ENCODE peak calls at places on chromosomes 3 and 15, in seven cellular contexts. K, I, M, F, A, N and G are unnamed samples.

GRCh38 chr3:140093742-140094141 is 158.8 kb downstream of the CLSTN2 start:
- DNase-seq in K (peak; percentile 70), I (no peak), M (no peak), F (no peak), A (peak; percentile 88), N (peak; percentile 68), G (peak; percentile 43)

GRCh38 chr15:91965501-91966180 is 112.1 kb downstream of the SLCO3A1 start:
- DNase-seq in K (no peak), I (no peak), M (no peak), F (no peak), A (peak; percentile 90), N (peak; percentile 76), G (peak; percentile 58)

GRCh38 chr3:132641837-132642538 is 17.6 kb downstream of the ACAD11 start:
- DNase-seq in K (no peak), I (no peak), M (peak; percentile 4), F (no peak), A (peak; percentile 67), N (peak; percentile 86), G (peak; percentile 81)

GRCh38 chr15:98958918-98959639 is 48.5 kb downstream of the PGPEP1L start:
- DNase-seq in K (no peak), I (no peak), M (no peak), F (no peak), A (no peak), N (no peak), G (no peak)

GRCh38 chr15:40367038-40367672 is 9.1 kb downstream of the DISP2 start:
- DNase-seq in K (no peak), I (no peak), M (peak; percentile 47), F (no peak), A (no peak), N (no peak), G (no peak)

GRCh38 chr3:130934442-130935089 is 40.7 kb downstream of the ATP2C1 start:
- DNase-seq in K (no peak), I (no peak), M (no peak), F (no peak), A (no peak), N (peak; percentile 39), G (peak; percentile 32)

GRCh38 chr3:183369117-183369516 is 59.3 kb downstream of the MCF2L2 start:
- DNase-seq in K (no peak), I (no peak), M (no peak), F (no peak), A (no peak), N (no peak), G (no peak)

GRCh38 chr3:71524688-71525087 is 58.8 kb downstream of the FOXP1 start:
- DNase-seq in K (no peak), I (no peak), M (no peak), F (no peak), A (no peak), N (no peak), G (no peak)

GRCh38 chr3:123818921-123819429 is 65.2 kb downstream of the MYLK start:
- DNase-seq in K (no peak), I (no peak), M (no peak), F (no peak), A (peak; percentile 75), N (peak; percentile 58), G (peak; percentile 70)

GRCh38 chr3:160704006-160704405 is 27.0 kb downstream of the ARL14 start:
- DNase-seq in K (no peak), I (no peak), M (no peak), F (no peak), A (no peak), N (peak; percentile 10), G (peak; percentile 11)

GRCh38 chr15:39642011-39642640 is 61.2 kb downstream of the THBS1 start:
- DNase-seq in K (no peak), I (no peak), M (no peak), F (no peak), A (peak; percentile 55), N (peak; percentile 79), G (peak; percentile 62)

GRCh38 chr15:74727727-74728126 is 2.4 kb upstream of the CYP1A1 start:
- DNase-seq in K (no peak), I (no peak), M (no peak), F (no peak), A (no peak), N (no peak), G (no peak)

GRCh38 chr3:106590259-106590658 is 721.4 kb upstream of the CBLB start:
- DNase-seq in K (no peak), I (no peak), M (no peak), F (no peak), A (no peak), N (peak; percentile 22), G (no peak)

GRCh38 chr3:115899050-115899449 is 275.7 kb downstream of the GAP43 start:
- DNase-seq in K (no peak), I (no peak), M (no peak), F (no peak), A (no peak), N (no peak), G (no peak)

GRCh38 chr15:50718700-50719125 is 32.1 kb upstream of the TRPM7 start:
- DNase-seq in K (no peak), I (no peak), M (no peak), F (no peak), A (no peak), N (no peak), G (no peak)

GRCh38 chr15:35630570-35630969 is 84.6 kb upstream of the DPH6 start:
- DNase-seq in K (no peak), I (no peak), M (no peak), F (no peak), A (peak; percentile 47), N (peak; percentile 37), G (peak; percentile 55)

GRCh38 chr3:127421943-127422662 is 134.3 kb upstream of the PRR20G start:
- DNase-seq in K (no peak), I (no peak), M (no peak), F (no peak), A (no peak), N (no peak), G (no peak)

GRCh38 chr15:25481208-25481862 is 42.5 kb upstream of the UBE3A start:
- DNase-seq in K (no peak), I (no peak), M (peak; percentile 16), F (no peak), A (peak; percentile 31), N (no peak), G (no peak)

GRCh38 chr15:67083135-67083766 is 17.8 kb downstream of the SMAD3 start:
- DNase-seq in K (no peak), I (no peak), M (no peak), F (no peak), A (no peak), N (peak; percentile 58), G (no peak)

GRCh38 chr15:31353931-31354330 is 27.3 kb downstream of the KLF13 start:
- DNase-seq in K (no peak), I (no peak), M (peak; percentile 78), F (no peak), A (peak; percentile 21), N (peak; percentile 41), G (no peak)

GRCh38 chr15:67142142-67143092 is 77.0 kb downstream of the SMAD3 start:
- DNase-seq in K (peak; percentile 49), I (no peak), M (no peak), F (no peak), A (peak; percentile 67), N (peak; percentile 73), G (peak; percentile 72)

GRCh38 chr3:139491027-139491700 is 14.8 kb upstream of the RBP2 start:
- DNase-seq in K (no peak), I (no peak), M (no peak), F (no peak), A (peak; percentile 25), N (no peak), G (no peak)

GRCh38 chr15:101504866-101505609 is 15.5 kb upstream of the PCSK6 start:
- DNase-seq in K (no peak), I (no peak), M (no peak), F (no peak), A (peak; percentile 7), N (no peak), G (no peak)

GRCh38 chr3:1773679-1774078 is 325.0 kb upstream of the CNTN4 start:
- DNase-seq in K (no peak), I (no peak), M (no peak), F (no peak), A (no peak), N (no peak), G (no peak)

GRCh38 chr15:61003683-61004299 is 225.3 kb downstream of the RORA start:
- DNase-seq in K (no peak), I (no peak), M (peak; percentile 11), F (no peak), A (no peak), N (no peak), G (no peak)

GRCh38 chr15:65337436-65338070 is 33.1 kb downstream of the RNU5B-1 start:
- DNase-seq in K (no peak), I (no peak), M (no peak), F (no peak), A (no peak), N (no peak), G (no peak)

GRCh38 chr3:117873236-117873635 is 1161.4 kb downstream of the IGSF11 start:
- DNase-seq in K (peak; percentile 23), I (no peak), M (peak; percentile 71), F (no peak), A (no peak), N (peak; percentile 85), G (peak; percentile 55)

GRCh38 chr3:98587654-98588532 is 5.5 kb downstream of the CPOX start:
- DNase-seq in K (no peak), I (no peak), M (no peak), F (no peak), A (no peak), N (peak; percentile 78), G (peak; percentile 28)

GRCh38 chr3:170749765-170750477 is 120.1 kb downstream of the RPL22L1 start:
- DNase-seq in K (no peak), I (no peak), M (no peak), F (no peak), A (no peak), N (peak; percentile 86), G (no peak)

GRCh38 chr3:76387000-76387399 is 601.7 kb upstream of the ZNF717 start:
- DNase-seq in K (no peak), I (no peak), M (no peak), F (no peak), A (no peak), N (no peak), G (no peak)

GRCh38 chr3:193314161-193314560 is 64.4 kb downstream of the ATP13A5 start:
- DNase-seq in K (no peak), I (no peak), M (no peak), F (no peak), A (no peak), N (no peak), G (no peak)

GRCh38 chr3:31043184-31043819 is 148.8 kb upstream of the GADL1 start:
- DNase-seq in K (no peak), I (no peak), M (no peak), F (no peak), A (peak; percentile 32), N (peak; percentile 80), G (peak; percentile 24)

GRCh38 chr15:89851665-89852341 is 37.2 kb upstream of the ANPEP start:
- DNase-seq in K (no peak), I (no peak), M (no peak), F (no peak), A (peak; percentile 42), N (peak; percentile 25), G (no peak)